ENCODE peak calls at places on chromosomes 7 and 10, in six cellular contexts. Q is neural progenitor cell, O is ascending aorta, H is AG04450, P is Panc1, A is astrocyte of the spinal cord. N is an unnamed sample.

GRCh38 chr7:27739301-27739913 is 555 bp upstream of the TAX1BP1 start:
- DNase-seq in Q (no peak), O (no peak), P (peak), A (no peak), H (peak), N (no peak)

GRCh38 chr7:65325793-65326432 is 47.7 kb upstream of the ZNF92 start:
- DNase-seq in O (no peak), Q (no peak), H (no peak), A (peak), P (no peak), N (no peak)

GRCh38 chr7:159195926-159196325 is 51.3 kb upstream of the VIPR2 start:
- DNase-seq in O (no peak), A (no peak), H (no peak), P (no peak), Q (no peak), N (no peak)

GRCh38 chr7:23254051-23254681 is 7.6 kb downstream of the GPNMB start:
- DNase-seq in Q (no peak), O (no peak), P (no peak), H (no peak), A (peak), N (no peak)

GRCh38 chr10:46019541-46020343 is 10.7 kb downstream of the NCOA4 start:
- DNase-seq in H (no peak), A (no peak), O (no peak), P (no peak), Q (peak), N (no peak)

GRCh38 chr7:1966631-1967200 is 266.0 kb downstream of the MAD1L1 start:
- DNase-seq in Q (no peak), H (no peak), A (no peak), O (no peak), P (no peak), N (no peak)

GRCh38 chr7:139648941-139649425 is 125.5 kb downstream of the CLEC2L start:
- DNase-seq in P (no peak), A (peak), H (no peak), O (no peak), Q (no peak), N (no peak)

GRCh38 chr10:133264455-133264854 is 12.2 kb downstream of the ADAM8 start:
- DNase-seq in H (no peak), A (no peak), P (no peak), Q (no peak), O (no peak), N (no peak)

GRCh38 chr7:40483630-40484029 is 348.8 kb downstream of the SUGCT start:
- DNase-seq in A (no peak), O (no peak), P (no peak), H (no peak), Q (no peak), N (no peak)

GRCh38 chr7:108076141-108076540 is 54.0 kb downstream of the LAMB4 start:
- DNase-seq in H (no peak), A (no peak), Q (no peak), O (no peak), P (no peak), N (no peak)

GRCh38 chr10:6803429-6803783 is 223.3 kb upstream of the PRKCQ start:
- DNase-seq in O (no peak), Q (no peak), H (no peak), P (no peak), A (no peak), N (no peak)

GRCh38 chr7:101172005-101172853 is 6.9 kb upstream of the VGF start:
- DNase-seq in O (no peak), H (no peak), A (no peak), P (no peak), Q (peak), N (peak)

GRCh38 chr7:100483101-100483727 is 513 bp upstream of the NYAP1 start:
- DNase-seq in P (no peak), Q (peak), O (no peak), H (no peak), A (peak), N (peak)

GRCh38 chr7:137209151-137209822 is 134.2 kb downstream of the PTN start:
- DNase-seq in Q (no peak), A (peak), P (no peak), O (no peak), H (no peak), N (no peak)

GRCh38 chr7:39978252-39978934 is 28.3 kb downstream of the CDK13 start:
- DNase-seq in A (no peak), O (no peak), H (no peak), P (no peak), Q (no peak), N (no peak)

GRCh38 chr7:90596745-90597526 is 815 bp downstream of the CDK14 start:
- DNase-seq in H (no peak), Q (peak), O (no peak), P (no peak), A (peak), N (peak)

GRCh38 chr10:104199567-104199966 is 32.6 kb downstream of the CFAP43 start:
- DNase-seq in H (no peak), P (no peak), O (no peak), Q (no peak), A (no peak), N (no peak)

DNA sequence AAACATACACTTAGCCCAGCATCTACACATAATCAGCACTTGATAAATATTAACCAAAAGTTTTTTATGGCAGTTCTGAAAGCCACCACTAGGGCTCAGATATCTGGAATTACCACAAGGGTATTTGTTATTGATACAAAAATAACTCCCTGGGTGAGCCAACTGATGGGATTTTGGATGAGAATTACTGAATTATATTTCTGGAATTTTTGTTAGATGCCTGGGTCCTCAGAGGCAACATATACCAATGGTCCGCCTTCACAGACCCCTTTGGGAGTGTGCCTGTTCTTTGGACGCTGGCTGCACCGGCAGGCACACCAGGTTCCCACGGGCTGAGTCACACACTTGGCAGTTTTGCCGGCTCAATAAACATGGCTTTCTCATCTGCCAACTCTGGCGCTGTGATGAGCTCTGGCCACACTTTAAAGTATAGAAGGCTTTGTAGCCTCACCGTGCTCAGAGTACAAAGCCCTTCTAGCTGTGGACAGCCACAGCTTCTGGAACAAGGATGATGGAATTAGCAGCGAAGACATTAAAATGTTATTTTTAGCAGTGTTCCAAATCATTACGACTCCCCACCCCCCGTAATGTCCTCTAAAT is 24.5 kb upstream of the EEPD1 start:
- DNase-seq in O (peak), A (peak), P (peak), H (peak), Q (no peak), N (peak)
- H3K4me3 ChIP-seq in O (no peak), A (no peak), P (peak), H (no peak), Q (no peak), N (no peak)

GRCh38 chr10:35218339-35218955 is 91.8 kb downstream of the CREM start:
- DNase-seq in P (no peak), O (no peak), A (peak), H (peak), Q (peak), N (peak)
- H3K4me3 ChIP-seq in P (no peak), O (no peak), A (no peak), H (peak), Q (no peak), N (no peak)

GRCh38 chr7:21828846-21829245 is 116.9 kb downstream of the CDCA7L start:
- DNase-seq in A (no peak), H (no peak), P (no peak), O (no peak), Q (peak), N (peak)
- H3K4me3 ChIP-seq in A (no peak), H (no peak), P (no peak), O (no peak), Q (peak), N (no peak)

GRCh38 chr10:70672165-70672992 is at the start of gene ADAMTS14:
- DNase-seq in A (peak), O (no peak), P (no peak), H (no peak), Q (peak), N (peak)

GRCh38 chr10:70671619-70672164 is 614 bp upstream of the ADAMTS14 start:
- DNase-seq in O (no peak), H (no peak), P (no peak), Q (no peak), A (no peak), N (no peak)

GRCh38 chr10:70674560-70675495 is 2.5 kb downstream of the ADAMTS14 start:
- DNase-seq in H (no peak), P (no peak), O (no peak), A (no peak), Q (no peak), N (no peak)

GRCh38 chr10:70673929-70674559 is 1.7 kb downstream of the ADAMTS14 start:
- DNase-seq in H (no peak), O (no peak), Q (no peak), A (no peak), P (no peak), N (no peak)

GRCh38 chr10:70672993-70673928 is 955 bp downstream of the ADAMTS14 start:
- DNase-seq in O (no peak), H (peak), A (peak), P (no peak), Q (no peak), N (peak)
- H3K4me3 ChIP-seq in O (peak), H (peak), A (peak), P (peak), Q (peak), N (peak)

GRCh38 chr10:35565602-35566061 is 39.5 kb upstream of the GJD4 start:
- DNase-seq in P (no peak), H (no peak), A (peak), Q (no peak), O (no peak), N (peak)
- H3K4me3 ChIP-seq in P (no peak), H (no peak), A (no peak), Q (no peak), O (no peak), N (no peak)

GRCh38 chr10:79298403-79299244 is 48.6 kb upstream of the PPIF start:
- DNase-seq in O (no peak), P (no peak), Q (no peak), H (peak), A (peak), N (no peak)
- H3K4me3 ChIP-seq in O (no peak), P (no peak), Q (no peak), H (no peak), A (no peak), N (no peak)

GRCh38 chr7:151016505-151016904 is 7.8 kb downstream of the ATG9B start:
- DNase-seq in O (no peak), H (no peak), P (no peak), A (no peak), Q (no peak), N (no peak)

GRCh38 chr7:151017953-151018420 is 6.3 kb downstream of the ATG9B start:
- DNase-seq in Q (peak), P (no peak), H (no peak), A (peak), O (no peak), N (peak)

GRCh38 chr7:151017370-151017952 is 6.8 kb downstream of the ATG9B start:
- DNase-seq in Q (no peak), H (no peak), A (no peak), O (no peak), P (no peak), N (no peak)

GRCh38 chr7:151015967-151016366 is 8.3 kb downstream of the ATG9B start:
- DNase-seq in H (no peak), P (no peak), Q (no peak), O (no peak), A (no peak), N (no peak)

GRCh38 chr7:151016942-151017341 is 7.4 kb downstream of the ATG9B start:
- DNase-seq in A (no peak), H (no peak), P (no peak), O (no peak), Q (no peak), N (no peak)
- H3K4me3 ChIP-seq in A (no peak), H (no peak), P (no peak), O (no peak), Q (no peak), N (no peak)